ENCODE peak calls at places on chromosomes 5 and 9, in seven cellular contexts. P, W, U, R, S, A and M are unnamed samples.

GRCh38 chr9:108787664-108788048 is 68.1 kb downstream of the ACTL7B start:
- DNase-seq in P (no peak), W (no peak), U (no peak), R (no peak), S (no peak), A (no peak), M (no peak)

GRCh38 chr5:110726249-110727024 is at the start of gene TMEM232:
- DNase-seq in P (peak; percentile 92), W (peak; percentile 78), U (peak; percentile 79), R (peak; percentile 67), S (peak; percentile 77), A (peak; percentile 86), M (peak; percentile 90)

GRCh38 chr5:18052569-18052968 is 418.3 kb downstream of the TAF11L14 start:
- DNase-seq in P (no peak), W (no peak), U (no peak), R (no peak), S (no peak), A (no peak), M (no peak)

GRCh38 chr5:132257131-132258101 is at the start of gene PDLIM4:
- DNase-seq in P (peak; percentile 65), W (no peak), U (peak; percentile 60), R (peak; percentile 71), S (peak; percentile 84), A (peak; percentile 83), M (peak; percentile 24)

GRCh38 chr5:167478156-167478555 is 813.3 kb upstream of the WWC1 start:
- DNase-seq in P (no peak), W (no peak), U (no peak), R (no peak), S (no peak), A (no peak), M (no peak)

GRCh38 chr5:93570294-93571110 is 10.5 kb downstream of the NR2F1-AS1 start:
- DNase-seq in P (no peak), W (no peak), U (no peak), R (no peak), S (peak; percentile 82), A (peak; percentile 75), M (no peak)

GRCh38 chr9:133677126-133678010 is 41.2 kb downstream of the DBH start:
- DNase-seq in P (no peak), W (no peak), U (no peak), R (no peak), S (no peak), A (no peak), M (no peak)

GRCh38 chr5:35230043-35230611 is at the start of gene PRLR:
- DNase-seq in P (peak; percentile 70), W (peak; percentile 8), U (peak; percentile 40), R (no peak), S (peak; percentile 61), A (peak; percentile 42), M (peak; percentile 73)

GRCh38 chr5:138752341-138752950 is 779 bp upstream of the CTNNA1 start:
- DNase-seq in P (peak; percentile 90), W (no peak), U (peak; percentile 43), R (peak; percentile 26), S (peak; percentile 57), A (peak; percentile 72), M (peak; percentile 76)

GRCh38 chr5:127997131-127997775 is 86.3 kb upstream of the SLC12A2 start:
- DNase-seq in P (peak; percentile 12), W (no peak), U (no peak), R (no peak), S (no peak), A (no peak), M (no peak)

GRCh38 chr5:126062471-126062870 is 360.7 kb upstream of the GRAMD2B start:
- DNase-seq in P (no peak), W (no peak), U (no peak), R (no peak), S (no peak), A (no peak), M (no peak)

GRCh38 chr5:172775326-172776234 is 4.6 kb upstream of the DUSP1 start:
- DNase-seq in P (peak; percentile 39), W (peak; percentile 90), U (peak; percentile 97), R (no peak), S (no peak), A (no peak), M (peak; percentile 97)

GRCh38 chr9:123065191-123065590 is 31.7 kb downstream of the GPR21 start:
- DNase-seq in P (no peak), W (no peak), U (no peak), R (no peak), S (no peak), A (no peak), M (no peak)

GRCh38 chr5:138722518-138722917 is 30.7 kb upstream of the CTNNA1 start:
- DNase-seq in P (no peak), W (no peak), U (no peak), R (no peak), S (no peak), A (peak; percentile 73), M (peak; percentile 92)

GRCh38 chr5:132678735-132679134 is 4.9 kb downstream of the IL4 start:
- DNase-seq in P (no peak), W (no peak), U (no peak), R (no peak), S (no peak), A (no peak), M (no peak)

GRCh38 chr5:79456449-79456848 is 57.5 kb downstream of the HOMER1 start:
- DNase-seq in P (no peak), W (no peak), U (no peak), R (no peak), S (no peak), A (no peak), M (no peak)

GRCh38 chr9:85056203-85056572 is 386.7 kb downstream of the NTRK2 start:
- DNase-seq in P (no peak), W (no peak), U (no peak), R (no peak), S (no peak), A (no peak), M (no peak)

GRCh38 chr5:130963798-130964197 is 201.3 kb downstream of the HINT1 start:
- DNase-seq in P (no peak), W (no peak), U (no peak), R (no peak), S (no peak), A (no peak), M (peak; percentile 10)

GRCh38 chr9:32928912-32929311 is 72.5 kb downstream of the APTX start:
- DNase-seq in P (no peak), W (no peak), U (no peak), R (no peak), S (no peak), A (no peak), M (no peak)

GRCh38 chr9:107263289-107263688 is 19.8 kb upstream of the RAD23B start:
- DNase-seq in P (no peak), W (no peak), U (no peak), R (no peak), S (no peak), A (no peak), M (peak; percentile 74)

GRCh38 chr9:38082456-38083287 is 13.6 kb upstream of the SHB start:
- DNase-seq in P (no peak), W (no peak), U (no peak), R (no peak), S (no peak), A (no peak), M (no peak)

GRCh38 chr5:37717613-37718431 is 122.0 kb downstream of the GDNF start:
- DNase-seq in P (peak; percentile 10), W (peak; percentile 88), U (peak; percentile 92), R (no peak), S (no peak), A (no peak), M (no peak)

GRCh38 chr5:37715957-37716356 is 123.9 kb downstream of the GDNF start:
- DNase-seq in P (no peak), W (peak; percentile 51), U (no peak), R (no peak), S (no peak), A (no peak), M (no peak)

GRCh38 chr5:37715361-37715760 is 124.5 kb downstream of the GDNF start:
- DNase-seq in P (no peak), W (peak; percentile 49), U (no peak), R (no peak), S (no peak), A (no peak), M (no peak)

GRCh38 chr5:37716405-37716804 is 123.4 kb downstream of the GDNF start:
- DNase-seq in P (no peak), W (no peak), U (no peak), R (no peak), S (no peak), A (no peak), M (no peak)

GRCh38 chr5:37717276-37717612 is 122.6 kb downstream of the GDNF start:
- DNase-seq in P (no peak), W (no peak), U (no peak), R (no peak), S (no peak), A (no peak), M (no peak)
- H3K4me1 ChIP-seq in P (no peaks in the 10 kb centered on the region), W (peaks cover 6% of the 10 kb centered on the region), U (peaks cover 2% of the 10 kb centered on the region), R (peaks cover 17% of the 10 kb centered on the region), S (peaks cover 6% of the 10 kb centered on the region), A (peaks cover 5% of the 10 kb centered on the region), M (no peaks in the 10 kb centered on the region)

DNA sequence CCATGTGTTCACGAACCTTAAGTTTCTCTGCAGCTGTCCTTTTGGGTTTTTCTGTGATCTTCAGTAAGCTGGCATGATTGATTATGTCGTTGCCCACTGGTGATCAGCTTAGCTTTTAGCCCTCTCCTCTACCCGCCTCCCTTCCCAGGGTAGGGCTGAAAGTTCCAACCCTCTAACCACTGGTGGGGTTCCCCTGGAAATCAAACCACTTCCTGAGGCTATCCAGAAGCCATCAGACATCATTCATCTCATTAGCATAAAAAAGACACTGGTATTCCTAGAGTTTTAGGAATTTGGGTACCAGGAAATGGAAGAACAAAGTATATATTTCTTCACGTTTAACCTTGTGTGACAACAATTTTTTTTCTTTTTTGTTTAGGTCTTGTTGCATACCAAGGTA is 29.8 kb downstream of the SPIN1 start:
- DNase-seq in P (peak; percentile 56), W (no peak), U (peak; percentile 21), R (no peak), S (no peak), A (peak; percentile 79), M (no peak)
- H2AK5ac ChIP-seq in P (no peak overlapping the region), W (no peak overlapping the region), U (no peak overlapping the region), R (no peak overlapping the region), S (peak overlapping the region; percentile 6), A (no peak overlapping the region), M (no peak overlapping the region)

DNA sequence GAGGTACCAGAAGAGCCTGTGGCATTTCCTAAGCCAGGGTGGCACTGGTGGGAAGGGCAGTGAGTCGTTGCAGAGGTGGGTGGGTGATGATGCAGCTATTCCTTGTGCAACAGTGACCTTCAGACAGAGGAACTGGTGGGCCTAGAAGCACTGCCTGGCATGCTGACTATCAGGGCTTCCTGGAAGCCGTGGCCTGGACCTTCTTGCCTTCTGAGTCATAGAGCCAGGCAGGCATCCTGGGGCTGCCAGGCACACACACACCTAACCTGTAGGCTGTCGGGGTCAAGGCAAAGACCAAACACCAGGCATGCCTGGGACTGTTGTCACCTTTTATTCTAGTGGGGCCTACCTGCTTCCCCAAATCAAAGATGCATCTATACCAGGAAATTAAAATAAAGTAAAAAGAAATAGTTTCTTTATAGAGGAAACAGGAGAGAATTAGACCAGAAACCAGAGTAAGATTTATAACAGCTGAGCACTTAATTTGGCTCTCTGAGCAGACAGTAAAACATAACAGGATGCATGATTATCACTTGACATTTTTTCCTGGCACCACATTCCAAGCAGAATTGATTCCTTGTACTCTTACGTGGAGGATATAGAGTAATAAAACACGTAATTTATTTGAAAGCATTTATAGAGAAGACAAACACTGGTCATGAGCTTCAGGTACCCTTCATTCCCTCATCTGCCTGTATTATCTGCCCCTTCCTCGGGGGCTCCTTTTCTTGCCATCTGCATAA is 25.1 kb downstream of the NANS start:
- DNase-seq in P (no peak), W (peak; percentile 50), U (peak; percentile 46), R (no peak), S (no peak), A (no peak), M (peak; percentile 94)
- H3K4me2 ChIP-seq in P (no peak overlapping the region), W (no peak overlapping the region), U (no peak overlapping the region), R (no peak overlapping the region), S (no peak overlapping the region), A (no peak overlapping the region), M (no peak overlapping the region)

GRCh38 chr9:136015656-136016055 is 54.5 kb upstream of the UBAC1 start:
- DNase-seq in P (no peak), W (no peak), U (no peak), R (no peak), S (no peak), A (peak; percentile 26), M (peak; percentile 94)
- H3K4me1 ChIP-seq in P (no peaks in the 10 kb centered on the region), W (peaks cover 6% of the 10 kb centered on the region), U (peaks cover 47% of the 10 kb centered on the region), R (peaks cover 16% of the 10 kb centered on the region), S (peaks cover 2% of the 10 kb centered on the region), A (peaks cover 2% of the 10 kb centered on the region), M (peaks cover 31% of the 10 kb centered on the region)